ENCODE peak calls at places on chromosomes 12 and 14, in four cellular contexts. W is IMR-90, B is mesendoderm, O is H1. L is an unnamed sample.

GRCh38 chr14:69573205-69573840 is 1.3 kb downstream of the CCDC177 start:
- DNase-seq in W (no peak), B (no peak), O (no peak), L (no peak)

GRCh38 chr12:125861299-125862281 is 796.4 kb downstream of the AACS start:
- DNase-seq in W (no peak), B (no peak), O (peak; percentile 3), L (peak; percentile 73)

GRCh38 chr14:100641274-100641860 is 54.1 kb upstream of the BEGAIN start:
- DNase-seq in W (no peak), B (no peak), O (no peak), L (no peak)

GRCh38 chr12:89075890-89076591 is 276.3 kb downstream of the DUSP6 start:
- DNase-seq in W (peak; percentile 57), B (no peak), O (no peak), L (no peak)

GRCh38 chr14:101077511-101078074 is 174.1 kb upstream of the RTL1 start:
- DNase-seq in W (peak; percentile 33), B (peak; percentile 87), O (peak; percentile 23), L (peak; percentile 88)

GRCh38 chr14:81953419-81953818 is 419.8 kb upstream of the SEL1L start:
- DNase-seq in W (no peak), B (peak; percentile 52), O (no peak), L (no peak)

GRCh38 chr12:29253916-29254625 is 105.0 kb downstream of the FAR2 start:
- DNase-seq in W (no peak), B (no peak), O (no peak), L (no peak)

GRCh38 chr12:54050479-54050805 is 3.2 kb upstream of the HOXC4 start:
- DNase-seq in W (no peak), B (no peak), O (no peak), L (no peak)

GRCh38 chr12:7271904-7272303 is 32.0 kb upstream of the ACSM4 start:
- DNase-seq in W (no peak), B (no peak), O (no peak), L (no peak)

GRCh38 chr12:98698603-98699463 is 53.7 kb downstream of the APAF1 start:
- DNase-seq in W (peak; percentile 59), B (peak; percentile 81), O (no peak), L (no peak)

GRCh38 chr12:10632226-10632625 is 18.8 kb upstream of the MAGOHB start:
- DNase-seq in W (peak; percentile 31), B (peak; percentile 73), O (no peak), L (no peak)

GRCh38 chr12:47867496-47867941 is 37.3 kb downstream of the VDR start:
- DNase-seq in W (peak; percentile 96), B (no peak), O (no peak), L (no peak)

GRCh38 chr12:131599214-131600159 is 111.4 kb upstream of the SFSWAP start:
- DNase-seq in W (no peak), B (no peak), O (no peak), L (no peak)

GRCh38 chr12:89948266-89949175 is 239.9 kb upstream of the ATP2B1 start:
- DNase-seq in W (no peak), B (no peak), O (no peak), L (no peak)

GRCh38 chr12:66239295-66239694 is 50.3 kb downstream of the IRAK3 start:
- DNase-seq in W (no peak), B (peak; percentile 65), O (no peak), L (no peak)

GRCh38 chr12:47886471-47887240 is 18.1 kb downstream of the VDR start:
- DNase-seq in W (peak; percentile 55), B (no peak), O (no peak), L (no peak)

GRCh38 chr12:31645944-31646343 is 13.5 kb upstream of the ETFBKMT start:
- DNase-seq in W (no peak), B (no peak), O (no peak), L (no peak)

GRCh38 chr12:12582895-12583303 is 20.2 kb upstream of the DUSP16 start:
- DNase-seq in W (peak; percentile 67), B (no peak), O (no peak), L (no peak)

GRCh38 chr14:64760146-64760755 is 56.0 kb downstream of the PLEKHG3 start:
- DNase-seq in W (peak; percentile 42), B (peak; percentile 65), O (no peak), L (peak; percentile 81)

GRCh38 chr12:5516781-5517180 is 84.9 kb downstream of the NTF3 start:
- DNase-seq in W (no peak), B (peak; percentile 21), O (no peak), L (no peak)

GRCh38 chr12:67430708-67431335 is 161.7 kb downstream of the CAND1 start:
- DNase-seq in W (no peak), B (peak; percentile 37), O (no peak), L (no peak)

GRCh38 chr12:95304673-95305198 is 87.1 kb downstream of the VEZT start:
- DNase-seq in W (peak; percentile 53), B (no peak), O (no peak), L (no peak)

GRCh38 chr14:26598672-26599131 is 869 bp upstream of the NOVA1 start:
- DNase-seq in W (no peak), B (no peak), O (no peak), L (no peak)

GRCh38 chr14:26598081-26598671 is 343 bp upstream of the NOVA1 start:
- DNase-seq in W (peak; percentile 82), B (peak; percentile 97), O (peak; percentile 87), L (peak; percentile 98)

GRCh38 chr14:26595922-26596721 is 1.7 kb downstream of the NOVA1 start:
- DNase-seq in W (no peak), B (peak; percentile 6), O (no peak), L (no peak)

GRCh38 chr14:26596722-26597030 is 1.2 kb downstream of the NOVA1 start:
- DNase-seq in W (peak; percentile 1), B (no peak), O (no peak), L (peak; percentile 25)

DNA sequence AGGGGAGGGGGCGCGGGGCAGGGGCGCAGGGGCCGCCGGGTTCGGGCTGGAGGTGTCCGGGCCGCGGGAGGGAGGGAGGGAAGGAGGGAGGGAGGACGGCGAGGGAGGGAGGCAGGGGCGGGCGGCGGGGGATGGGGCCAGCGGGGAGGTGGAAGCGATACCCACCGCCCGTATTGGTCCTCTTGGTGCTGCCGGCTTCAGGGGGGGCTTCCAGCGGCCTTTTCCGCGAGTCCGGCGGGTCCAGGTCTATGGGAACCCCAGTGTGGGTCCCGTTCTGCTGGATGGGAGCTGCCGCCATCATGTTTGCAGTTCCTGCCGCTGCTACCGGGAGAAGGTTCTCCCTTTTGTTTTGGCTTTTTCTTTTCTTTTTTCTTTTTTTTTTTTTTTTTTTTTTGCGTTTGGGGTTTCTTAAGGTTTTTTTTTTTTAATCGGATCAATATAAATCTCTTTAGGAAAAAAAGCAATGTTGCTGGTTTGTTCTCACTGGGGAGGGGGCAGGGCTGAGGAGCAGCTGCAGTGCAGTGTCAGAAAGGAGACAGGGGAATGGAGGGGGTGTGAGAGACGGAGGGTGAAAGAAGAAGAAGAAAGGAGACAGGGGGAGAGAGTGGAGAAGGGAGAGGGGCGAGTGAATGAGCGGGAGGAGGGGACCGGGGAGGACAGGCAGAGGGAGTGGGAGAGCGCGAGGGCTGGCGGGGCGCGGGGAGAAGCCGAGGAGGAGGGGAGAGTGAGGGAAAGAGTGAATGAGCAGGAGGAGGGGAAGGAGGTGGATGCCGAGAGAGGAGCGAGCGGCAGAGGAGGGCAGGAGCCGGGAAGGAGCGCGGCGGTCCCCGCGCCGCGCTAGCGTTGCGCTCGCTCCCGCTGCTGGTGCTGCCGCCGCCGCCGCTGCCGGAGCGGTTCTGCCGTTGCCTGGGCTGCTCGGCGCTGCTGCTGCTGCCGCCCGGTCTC is at the start of gene NOVA1:
- DNase-seq in W (no peak), B (peak; percentile 25), O (peak; percentile 1), L (peak; percentile 62)
- H3K18ac ChIP-seq in W (peak within 1 kb of the TSS; percentile 59), B (peak within 1 kb of the TSS; percentile 91), O (peak within 1 kb of the TSS; percentile 63), L (peak within 1 kb of the TSS; percentile 84)

GRCh38 chr12:45281994-45282393 is 66.1 kb downstream of the ANO6 start:
- DNase-seq in W (peak; percentile 56), B (no peak), O (no peak), L (no peak)
- H3K56ac ChIP-seq in W (no peak overlapping the region), B (no peak overlapping the region), O (no peak overlapping the region), L (no peak overlapping the region)

DNA sequence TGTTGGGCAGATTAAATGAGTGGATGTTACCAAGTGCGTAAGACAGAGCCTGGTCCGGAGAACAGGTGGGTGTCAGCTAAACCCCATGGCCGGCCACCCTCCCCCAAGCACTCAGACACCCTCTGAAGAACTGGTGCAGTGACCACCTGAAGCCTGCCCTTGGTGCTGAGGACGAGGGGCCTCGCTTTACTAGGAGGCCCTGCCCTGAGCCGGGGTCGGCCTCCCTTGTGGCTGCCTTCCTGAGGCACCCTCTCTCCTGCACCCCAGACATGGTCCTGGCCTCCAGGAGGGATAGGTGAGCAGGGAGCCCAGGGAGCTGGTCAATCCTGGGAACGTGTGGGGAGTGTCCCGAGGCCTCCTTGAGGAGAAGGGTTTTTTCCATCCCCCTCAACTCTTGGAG is 4.9 kb upstream of the KIF26A start:
- DNase-seq in W (no peak), B (no peak), O (no peak), L (peak; percentile 18)
- H3K23ac ChIP-seq in W (no peak overlapping the region), B (no peak overlapping the region), O (no peak overlapping the region), L (no peak overlapping the region)

GRCh38 chr12:109899783-109900751 is at the start of gene TCHP:
- DNase-seq in W (peak; percentile 87), B (peak; percentile 91), O (peak; percentile 34), L (peak; percentile 82)
- H3K18ac ChIP-seq in W (peak within 1 kb of the TSS; percentile 92), B (peak within 1 kb of the TSS; percentile 77), O (no peak within 1 kb of the TSS), L (no peak within 1 kb of the TSS)

DNA sequence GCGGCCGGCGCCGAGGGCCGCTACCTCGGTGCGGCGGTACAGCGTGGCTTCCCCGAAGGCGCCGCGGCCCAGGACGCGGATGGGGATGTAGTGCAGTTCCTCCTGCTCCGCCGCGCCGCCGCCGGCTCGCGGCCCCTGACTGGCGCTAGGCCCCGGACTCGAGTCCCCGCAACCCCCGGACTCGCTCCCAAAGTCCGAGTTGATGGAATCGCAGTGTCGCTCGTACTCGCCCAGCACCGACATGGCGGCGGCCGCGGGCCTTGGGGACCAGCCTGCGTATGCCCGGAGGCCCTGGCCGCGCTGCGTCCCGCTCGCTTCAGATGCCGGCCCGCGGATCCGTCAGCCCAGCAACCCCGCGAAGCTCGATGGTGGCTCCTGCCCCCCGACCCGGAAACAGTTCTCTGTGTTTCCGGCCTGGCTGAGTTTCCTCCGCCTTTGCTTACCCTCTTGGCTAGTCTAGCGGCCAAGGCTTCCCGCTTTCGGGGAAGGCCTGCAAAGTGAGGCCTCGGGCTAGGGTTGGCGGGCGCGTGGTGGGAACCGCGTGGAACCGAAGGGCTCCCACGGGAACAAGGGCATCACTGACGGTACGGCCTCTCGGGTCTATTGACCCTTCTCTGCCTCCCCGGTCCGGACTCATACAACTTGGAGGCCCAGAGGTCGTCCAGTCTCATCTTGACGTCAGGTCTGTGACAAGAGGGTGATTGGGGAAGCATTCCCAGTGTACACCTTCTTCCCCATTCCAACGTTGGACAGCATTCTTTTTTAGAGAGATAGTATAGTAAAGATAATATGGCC is at the start of gene NEK9:
- DNase-seq in W (peak; percentile 75), B (peak; percentile 93), O (peak; percentile 56), L (peak; percentile 77)
- H3K56ac ChIP-seq in W (peak within 1 kb of the TSS; percentile 76), B (peak within 1 kb of the TSS; percentile 98), O (peak within 1 kb of the TSS; percentile 77), L (no peak within 1 kb of the TSS)